ENCODE peak calls at places on chromosomes 11 and 22, in four cellular contexts. K is nephron progenitor cell, L is spleen, B is HFFc6. N is an unnamed sample.
A peak's percentile ranks its signal among the peaks of the same experiment; 100 is the strongest.

GRCh38 chr22:32625985-32626384 is 151.4 kb downstream of the FBXO7 start:
- DNase-seq in B (no peak), L (no peak), K (no peak), N (no peak)

GRCh38 chr11:58318532-58318931 is 40.3 kb downstream of the OR5B17 start:
- DNase-seq in L (no peak), B (peak; percentile 51), K (no peak), N (no peak)

GRCh38 chr11:106231591-106231990 is 154.1 kb downstream of the AASDHPPT start:
- DNase-seq in K (no peak), L (no peak), B (no peak), N (no peak)

GRCh38 chr11:58734681-58735490 is 3.1 kb upstream of the GLYAT start:
- DNase-seq in L (no peak), B (no peak), K (no peak), N (no peak)

GRCh38 chr11:3990406-3990805 is 104.2 kb upstream of the RRM1 start:
- DNase-seq in B (no peak), L (no peak), K (no peak), N (no peak)

GRCh38 chr22:32904044-32904443 is 102.5 kb downstream of the TIMP3 start:
- DNase-seq in K (peak; percentile 38), B (peak; percentile 23), L (no peak), N (no peak)

GRCh38 chr11:60343094-60343704 is 16.1 kb downstream of the MS4A6E start:
- DNase-seq in L (no peak), B (no peak), K (no peak), N (no peak)

GRCh38 chr22:23068096-23068831 is 2.1 kb upstream of the GNAZ start:
- DNase-seq in B (no peak), K (no peak), L (peak; percentile 58), N (no peak)

GRCh38 chr22:28799834-28800307 is 498 bp downstream of the XBP1 start:
- DNase-seq in K (peak; percentile 68), L (peak; percentile 92), B (peak; percentile 22), N (no peak)

GRCh38 chr11:70503878-70504240 is 105.5 kb downstream of the CTTN start:
- DNase-seq in K (no peak), B (no peak), L (peak; percentile 39), N (no peak)
- TF ChIP-seq CTCF in K (peak; percentile 10), B (peak; percentile 15), L (no peak), N (no peak)

GRCh38 chr11:119641991-119642745 is 86.8 kb downstream of the NECTIN1 start:
- DNase-seq in B (peak; percentile 22), K (no peak), L (no peak), N (peak; percentile 63)
- TF ChIP-seq CTCF in B (peak; percentile 75), K (peak; percentile 27), L (peak; percentile 52), N (peak; percentile 43)

GRCh38 chr11:126874276-126874675 is 126.3 kb downstream of the KIRREL3 start:
- DNase-seq in L (no peak), K (no peak), B (peak; percentile 8), N (no peak)

GRCh38 chr11:126878892-126879291 is 121.7 kb downstream of the KIRREL3 start:
- DNase-seq in K (no peak), B (no peak), L (no peak), N (no peak)

GRCh38 chr11:126871792-126872191 is 128.8 kb downstream of the KIRREL3 start:
- DNase-seq in K (no peak), L (no peak), B (no peak), N (no peak)

GRCh38 chr11:126879516-126879915 is 121.1 kb downstream of the KIRREL3 start:
- DNase-seq in B (no peak), K (no peak), L (no peak), N (no peak)

GRCh38 chr11:126874831-126875230 is 125.7 kb downstream of the KIRREL3 start:
- DNase-seq in B (no peak), L (no peak), K (no peak), N (no peak)
- TF ChIP-seq CTCF in B (peak; percentile 52), L (no peak), K (no peak), N (peak; percentile 4)

DNA sequence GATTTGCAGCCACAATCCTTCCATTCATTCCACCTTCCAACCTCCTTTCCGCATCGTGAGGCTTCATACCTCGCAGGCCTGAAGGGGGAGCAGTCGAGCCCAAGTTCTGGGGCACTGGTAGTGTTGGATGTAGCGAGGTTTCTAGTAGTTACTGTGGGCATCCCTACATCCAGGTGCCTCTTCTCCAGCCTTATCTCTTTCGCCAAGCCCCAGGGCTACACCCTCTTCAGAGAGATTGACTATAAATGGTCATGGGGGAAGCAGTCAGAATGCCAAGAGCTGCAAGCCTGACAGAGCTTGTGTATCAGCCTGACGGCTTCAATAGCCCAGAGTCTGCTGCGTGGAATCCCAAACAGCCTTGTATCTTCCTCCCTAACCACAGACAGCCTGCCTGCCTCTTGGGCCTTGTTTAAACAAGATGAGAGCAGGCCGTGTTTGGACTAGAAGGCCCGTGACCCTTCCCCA is 28.9 kb downstream of the CLMP start:
- DNase-seq in B (peak; percentile 43), L (no peak), K (peak; percentile 70), N (no peak)
- TF ChIP-seq CTCF in B (peak; percentile 81), L (peak; percentile 50), K (peak; percentile 67), N (peak; percentile 56)

DNA sequence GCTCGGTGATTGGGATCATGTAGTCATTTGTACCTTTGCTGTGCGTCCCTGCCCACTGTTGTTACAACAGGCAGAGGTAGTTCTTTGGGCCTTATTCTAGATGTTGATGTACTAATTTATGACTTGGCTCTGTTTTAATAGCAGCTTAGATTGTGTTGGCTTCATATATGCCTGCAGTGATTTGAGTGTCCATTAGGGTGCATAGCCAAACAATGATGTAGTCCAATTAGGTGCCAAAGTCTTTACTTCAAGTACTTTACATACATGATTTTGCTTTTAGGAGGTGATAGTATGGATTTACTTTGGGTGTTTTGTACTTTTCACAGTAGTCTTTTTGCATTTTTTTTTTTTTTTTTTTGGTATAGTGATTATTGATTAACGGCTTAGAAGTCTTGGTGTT is 46.4 kb downstream of the PPP6R3 start:
- DNase-seq in B (no peak), L (no peak), K (no peak), N (no peak)
- TF ChIP-seq CTCF in B (peak; percentile 31), L (no peak), K (no peak), N (no peak)

GRCh38 chr22:48842583-48842945 is 985.1 kb downstream of the BRD1 start:
- DNase-seq in K (no peak), B (no peak), L (peak; percentile 63), N (no peak)

GRCh38 chr22:48842976-48843375 is 984.7 kb downstream of the BRD1 start:
- DNase-seq in L (peak; percentile 22), K (no peak), B (no peak), N (no peak)

GRCh38 chr22:48843640-48844039 is 984.0 kb downstream of the BRD1 start:
- DNase-seq in L (peak; percentile 47), B (no peak), K (no peak), N (no peak)

GRCh38 chr22:48840112-48840949 is 987.3 kb downstream of the BRD1 start:
- DNase-seq in L (peak; percentile 29), K (no peak), B (no peak), N (no peak)

GRCh38 chr22:48841881-48842582 is 985.6 kb downstream of the BRD1 start:
- DNase-seq in K (no peak), L (no peak), B (no peak), N (no peak)
- TF ChIP-seq CTCF in K (no peak), L (no peak), B (no peak), N (no peak)

GRCh38 chr11:44426119-44426518 is 116.2 kb upstream of the ALX4 start:
- DNase-seq in L (no peak), B (no peak), K (no peak), N (no peak)

GRCh38 chr11:44424841-44425240 is 114.9 kb upstream of the ALX4 start:
- DNase-seq in B (no peak), L (no peak), K (no peak), N (no peak)

GRCh38 chr11:44426958-44427357 is 117.0 kb upstream of the ALX4 start:
- DNase-seq in B (no peak), K (no peak), L (no peak), N (no peak)

GRCh38 chr11:44430140-44430539 is 120.2 kb upstream of the ALX4 start:
- DNase-seq in K (no peak), B (no peak), L (no peak), N (no peak)

DNA sequence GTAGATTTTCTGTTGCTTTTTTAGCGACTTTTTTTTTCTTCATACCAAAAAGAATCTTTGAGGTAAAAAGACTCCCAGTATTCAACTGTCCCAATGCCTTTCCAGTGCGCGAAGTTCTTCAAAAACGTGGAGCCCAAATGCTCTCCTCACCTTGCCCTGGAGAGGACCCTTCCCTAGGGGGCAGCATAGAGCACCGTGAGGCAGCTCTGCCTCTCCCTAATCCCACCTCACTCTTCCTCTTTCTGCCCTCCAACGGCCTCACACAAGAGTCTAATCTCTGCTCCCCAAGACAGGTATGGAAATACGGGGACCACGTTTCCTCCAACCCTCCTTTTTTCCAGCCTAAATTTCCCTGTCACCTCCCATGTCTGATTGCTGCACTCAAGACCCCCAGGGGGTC is 117.5 kb upstream of the ALX4 start:
- DNase-seq in L (no peak), B (no peak), K (peak; percentile 38), N (no peak)
- TF ChIP-seq CTCF in L (no peak), B (peak; percentile 45), K (peak; percentile 19), N (peak; percentile 12)

GRCh38 chr11:64913171-64913727 is 3.8 kb downstream of the ATG2A start:
- DNase-seq in B (no peak), L (peak; percentile 67), K (no peak), N (no peak)
- TF ChIP-seq CTCF in B (no peak), L (no peak), K (no peak), N (no peak)

GRCh38 chr22:25852223-25852622 is 110.2 kb downstream of the MYO18B start:
- DNase-seq in L (no peak), B (no peak), K (no peak), N (no peak)

GRCh38 chr22:25853501-25853900 is 111.5 kb downstream of the MYO18B start:
- DNase-seq in B (no peak), K (no peak), L (no peak), N (no peak)

GRCh38 chr22:25849514-25849913 is 107.5 kb downstream of the MYO18B start:
- DNase-seq in B (no peak), K (no peak), L (no peak), N (no peak)

GRCh38 chr22:25853078-25853477 is 111.1 kb downstream of the MYO18B start:
- DNase-seq in L (no peak), K (no peak), B (no peak), N (no peak)

DNA sequence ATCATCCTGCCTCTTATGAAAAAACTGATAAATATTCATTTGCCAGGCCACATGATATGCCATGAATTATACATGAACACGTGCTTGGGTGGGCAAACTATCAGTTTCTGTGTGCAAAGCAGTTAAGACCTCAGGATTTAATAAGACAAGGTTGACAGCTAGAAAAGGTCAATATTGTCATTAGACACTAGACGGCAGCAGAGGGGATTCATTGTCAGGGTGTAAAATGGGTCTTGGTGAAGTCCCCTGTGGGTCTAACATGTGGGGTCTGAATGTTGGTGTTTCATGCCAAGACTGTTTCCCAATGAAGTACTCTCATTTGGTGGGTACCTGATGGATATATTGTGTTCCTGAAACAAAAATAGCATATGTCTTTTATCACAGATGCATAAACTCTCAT is 111.9 kb downstream of the MYO18B start:
- DNase-seq in B (no peak), K (no peak), L (no peak), N (no peak)
- TF ChIP-seq CTCF in B (no peak), K (peak; percentile 22), L (no peak), N (peak; percentile 7)

GRCh38 chr11:7512525-7513209 is 1.1 kb upstream of the PPFIBP2 start:
- DNase-seq in L (peak; percentile 93), K (peak; percentile 38), B (no peak), N (peak; percentile 86)
- TF ChIP-seq CTCF in L (no peak), K (no peak), B (no peak), N (no peak)